ENCODE peak calls at places on chromosomes 2 and 18, in four cellular contexts. W is fibroblast of lung, S is fibroblast of mammary gland, U is fibroblast of villous mesenchyme. Z is an unnamed sample.

GRCh38 chr18:46364048-46364447 is 259.9 kb downstream of the HAUS1 start:
- DNase-seq in U (no peak), S (no peak), W (no peak), Z (no peak)

GRCh38 chr18:2979027-2979570 is 33.8 kb downstream of the LPIN2 start:
- DNase-seq in S (peak), U (peak), W (peak), Z (peak)

GRCh38 chr2:218168635-218169462 is 2.1 kb upstream of the CXCR1 start:
- DNase-seq in W (peak), U (peak), S (peak), Z (peak)

GRCh38 chr18:38458673-38459072 is 893.1 kb upstream of the CELF4 start:
- DNase-seq in S (no peak), W (no peak), U (no peak), Z (no peak)

GRCh38 chr2:205629021-205629817 is 53.1 kb upstream of the NRP2 start:
- DNase-seq in S (no peak), U (no peak), W (no peak), Z (no peak)

GRCh38 chr18:55534547-55534946 is 53.4 kb downstream of the TCF4 start:
- DNase-seq in S (peak), U (peak), W (peak), Z (peak)

GRCh38 chr2:86302320-86302719 is 35.1 kb downstream of the REEP1 start:
- DNase-seq in U (no peak), W (no peak), S (peak), Z (no peak)

GRCh38 chr18:76005632-76006031 is 489.4 kb downstream of the ZNF516 start:
- DNase-seq in W (no peak), U (no peak), S (no peak), Z (no peak)

GRCh38 chr2:78290581-78291214 is 734.8 kb upstream of the REG3G start:
- DNase-seq in U (no peak), W (no peak), S (no peak), Z (no peak)

GRCh38 chr18:66558773-66559172 is 45.1 kb downstream of the CDH19 start:
- DNase-seq in U (no peak), S (no peak), W (peak), Z (no peak)

GRCh38 chr2:105118960-105119359 is 81.1 kb downstream of the MRPS9 start:
- DNase-seq in U (no peak), W (no peak), S (no peak), Z (no peak)

GRCh38 chr2:22991844-22992243 is 393.1 kb upstream of the KLHL29 start:
- DNase-seq in W (no peak), S (no peak), U (no peak), Z (no peak)

GRCh38 chr18:48173557-48173956 is 235.6 kb downstream of the ZBTB7C start:
- DNase-seq in W (no peak), U (no peak), S (no peak), Z (no peak)

GRCh38 chr18:38359258-38359657 is 793.7 kb upstream of the CELF4 start:
- DNase-seq in U (no peak), S (no peak), W (no peak), Z (no peak)

GRCh38 chr2:218221015-218221414 is 4.0 kb downstream of the ARPC2 start:
- DNase-seq in S (no peak), U (no peak), W (peak), Z (no peak)

GRCh38 chr2:16773080-16773713 is 107.6 kb upstream of the CYRIA start:
- DNase-seq in S (peak), U (peak), W (peak), Z (peak)

DNA sequence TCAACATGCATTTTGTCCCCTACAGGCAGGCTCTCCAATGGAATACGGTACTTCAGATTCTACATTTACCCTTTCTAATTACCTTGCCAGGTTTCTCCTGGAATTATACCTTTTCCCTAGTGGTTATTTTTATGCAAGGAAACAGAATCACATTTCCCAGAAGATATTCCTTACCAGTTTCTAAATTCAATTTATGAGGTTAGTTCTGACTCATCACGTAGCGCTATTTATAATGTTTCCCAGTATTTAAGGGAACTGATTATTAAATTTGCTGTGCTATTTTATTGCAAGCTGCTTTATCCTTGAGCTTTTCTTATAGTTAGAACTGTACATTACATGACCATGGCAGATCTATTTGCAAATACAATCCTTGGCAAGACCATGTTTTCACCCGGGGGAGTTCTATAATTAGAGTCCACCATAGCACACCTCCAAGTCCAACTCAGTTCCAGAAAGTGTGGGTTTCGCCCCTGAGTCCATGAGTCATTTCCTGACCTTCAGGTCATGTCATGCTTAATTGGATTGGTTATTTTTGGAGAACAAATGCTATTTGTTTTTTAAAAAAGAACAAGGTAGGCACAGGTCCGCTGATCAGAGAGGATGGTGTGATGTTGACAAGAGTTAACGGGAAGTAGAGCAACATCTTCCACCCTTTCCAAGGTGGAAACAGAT is 126.6 kb downstream of the ZNF532 start:
- DNase-seq in W (peak), U (peak), S (peak), Z (no peak)
- TF ChIP-seq CTCF in W (no peak), U (no peak), S (no peak), Z (no peak)

GRCh38 chr2:6880200-6880733 is 2.7 kb downstream of the RSAD2 start:
- DNase-seq in U (no peak), S (no peak), W (peak), Z (no peak)

GRCh38 chr2:6879011-6879410 is 1.4 kb downstream of the RSAD2 start:
- DNase-seq in U (no peak), S (no peak), W (peak), Z (no peak)

GRCh38 chr2:6881036-6881435 is 3.5 kb downstream of the RSAD2 start:
- DNase-seq in S (no peak), W (no peak), U (no peak), Z (no peak)

GRCh38 chr2:6876299-6876698 is 1.3 kb upstream of the RSAD2 start:
- DNase-seq in U (no peak), S (no peak), W (no peak), Z (no peak)

DNA sequence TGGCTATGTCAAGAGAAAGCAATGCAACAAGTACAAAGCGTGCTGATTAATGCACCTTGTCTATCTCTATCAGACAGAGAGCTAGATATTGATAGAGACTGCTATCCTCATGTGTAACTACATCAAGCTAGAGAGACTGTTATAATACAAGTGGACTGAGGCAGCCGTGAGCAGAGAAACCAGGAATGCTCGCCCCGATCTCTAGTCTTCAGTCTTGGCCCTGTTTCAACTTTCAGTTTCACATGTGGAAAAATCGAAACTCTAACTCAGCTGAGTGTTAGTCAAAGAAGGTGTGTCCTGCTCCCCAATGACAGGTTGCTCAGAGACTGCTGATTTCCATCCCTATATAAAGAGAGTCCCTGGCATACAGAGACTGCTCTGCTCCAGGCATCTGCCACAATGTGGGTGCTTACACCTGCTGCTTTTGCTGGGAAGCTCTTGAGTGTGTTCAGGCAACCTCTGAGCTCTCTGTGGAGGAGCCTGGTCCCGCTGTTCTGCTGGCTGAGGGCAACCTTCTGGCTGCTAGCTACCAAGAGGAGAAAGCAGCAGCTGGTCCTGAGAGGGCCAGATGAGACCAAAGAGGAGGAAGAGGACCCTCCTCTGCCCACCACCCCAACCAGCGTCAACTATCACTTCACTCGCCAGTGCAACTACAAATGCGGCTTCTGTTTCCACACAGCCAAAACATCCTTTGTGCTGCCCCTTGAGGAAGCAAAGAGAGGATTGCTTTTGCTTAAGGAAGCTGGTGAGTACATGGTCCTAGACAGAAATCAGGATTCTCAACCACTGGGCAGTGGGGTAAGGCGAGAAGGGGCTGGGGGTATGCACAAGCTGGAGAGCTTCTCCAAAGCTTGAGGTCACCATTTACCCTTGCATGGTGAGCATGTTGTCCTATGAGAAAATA is at the start of gene RSAD2:
- DNase-seq in S (peak), W (peak), U (peak), Z (peak)
- H3K4me3 ChIP-seq in S (peak), W (peak), U (peak), Z (peak)

DNA sequence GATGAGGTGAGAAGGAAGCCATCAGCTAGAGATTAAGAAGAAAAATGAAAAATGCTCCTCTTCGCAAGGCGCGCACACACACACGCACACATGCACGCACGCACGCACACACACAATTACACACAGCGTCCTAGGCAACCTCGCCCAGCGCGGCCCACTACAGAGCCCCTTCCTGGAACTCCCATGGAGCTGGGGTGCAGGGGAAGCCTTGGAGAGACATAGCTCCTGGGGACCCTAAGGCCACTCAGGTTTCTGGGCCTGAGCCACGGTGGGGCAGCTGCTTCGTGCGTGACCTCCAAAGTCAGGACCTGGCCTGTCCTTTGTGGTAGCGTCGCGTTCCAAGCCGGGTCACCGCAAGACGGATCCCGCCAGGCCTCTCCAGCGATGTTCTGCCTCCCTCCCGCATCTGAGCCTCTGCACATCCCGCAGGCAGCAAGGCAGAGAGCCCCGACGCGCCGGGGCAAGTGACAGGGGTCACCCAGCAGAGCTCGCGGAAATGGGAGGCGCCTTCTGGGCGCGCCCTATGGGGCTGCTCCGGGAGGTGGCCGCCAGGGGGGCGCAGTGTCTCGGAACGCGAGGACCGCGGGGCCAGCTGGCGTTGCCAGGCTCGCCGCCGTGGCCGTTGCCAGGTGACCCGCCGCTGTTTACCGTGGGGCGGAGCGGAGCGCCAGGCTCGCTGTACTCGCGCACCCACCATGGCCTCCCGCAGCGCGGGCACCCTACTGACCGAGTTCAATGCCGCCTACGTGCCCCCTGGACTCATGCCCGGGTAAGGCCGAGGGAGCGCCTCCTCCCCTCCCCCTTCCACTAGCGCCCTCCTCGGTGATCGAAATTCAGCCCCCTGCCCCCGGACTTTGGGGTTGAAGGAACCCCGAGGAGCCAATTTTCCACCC is 79.0 kb downstream of the CIB4 start:
- DNase-seq in S (peak), W (peak), U (no peak), Z (peak)
- TF ChIP-seq CTCF in S (no peak), W (peak), U (peak), Z (peak)

GRCh38 chr2:144510206-144510991 is 9.5 kb downstream of the ZEB2 start:
- DNase-seq in W (peak), S (peak), U (peak), Z (peak)
- H3K4me3 ChIP-seq in W (peak), S (no peak), U (peak), Z (peak)

GRCh38 chr2:229712125-229712524 is 2.2 kb downstream of the DNER start:
- DNase-seq in W (no peak), U (peak), S (peak), Z (no peak)
- TF ChIP-seq CTCF in W (no peak), U (peak), S (peak), Z (no peak)

DNA sequence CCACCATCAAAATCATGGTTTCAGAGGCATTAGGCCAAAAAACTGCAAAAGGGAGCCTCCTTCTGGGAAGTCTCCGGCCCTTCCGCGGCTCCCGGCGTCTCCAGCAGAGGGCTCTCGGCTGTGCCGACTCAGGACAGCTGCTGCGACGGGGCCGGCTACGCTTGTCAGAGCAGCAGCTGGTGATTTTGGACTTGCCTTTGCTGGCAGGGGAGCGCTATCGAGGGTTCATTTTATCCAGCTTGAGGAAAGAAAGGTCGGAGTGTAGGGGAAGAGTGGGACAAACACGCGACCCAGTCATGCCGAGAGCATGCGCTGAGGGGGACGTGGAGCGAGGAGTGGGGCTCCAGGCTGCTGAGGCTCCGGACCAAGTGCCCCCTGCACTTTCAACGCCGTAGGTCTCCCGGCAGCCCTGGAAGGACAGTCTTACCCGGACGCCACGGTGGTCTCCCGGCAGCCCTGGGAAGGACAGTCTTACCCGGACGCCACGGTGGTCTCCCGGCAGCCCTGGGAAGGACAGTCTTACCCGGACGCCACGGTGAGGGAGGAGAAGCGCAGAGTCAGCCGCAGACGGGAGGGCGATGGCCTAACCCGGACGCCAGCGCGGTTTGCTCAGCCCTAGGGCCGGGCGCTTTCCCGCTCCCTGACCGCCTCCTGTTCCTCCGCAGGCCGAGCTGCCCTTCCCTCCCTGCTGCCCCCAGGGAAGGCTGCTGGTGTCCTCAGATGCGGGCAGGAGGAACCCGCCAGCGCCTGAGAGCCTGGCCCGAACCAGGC is 21.7 kb downstream of the DDX18 start:
- DNase-seq in S (peak), U (peak), W (peak), Z (peak)
- H3K4me3 ChIP-seq in S (peak), U (peak), W (peak), Z (peak)

GRCh38 chr2:175175320-175175719 is 6.2 kb downstream of the ATP5MC3 start:
- DNase-seq in S (no peak), U (no peak), W (no peak), Z (no peak)
- TF ChIP-seq CTCF in S (no peak), U (no peak), W (no peak), Z (no peak)

DNA sequence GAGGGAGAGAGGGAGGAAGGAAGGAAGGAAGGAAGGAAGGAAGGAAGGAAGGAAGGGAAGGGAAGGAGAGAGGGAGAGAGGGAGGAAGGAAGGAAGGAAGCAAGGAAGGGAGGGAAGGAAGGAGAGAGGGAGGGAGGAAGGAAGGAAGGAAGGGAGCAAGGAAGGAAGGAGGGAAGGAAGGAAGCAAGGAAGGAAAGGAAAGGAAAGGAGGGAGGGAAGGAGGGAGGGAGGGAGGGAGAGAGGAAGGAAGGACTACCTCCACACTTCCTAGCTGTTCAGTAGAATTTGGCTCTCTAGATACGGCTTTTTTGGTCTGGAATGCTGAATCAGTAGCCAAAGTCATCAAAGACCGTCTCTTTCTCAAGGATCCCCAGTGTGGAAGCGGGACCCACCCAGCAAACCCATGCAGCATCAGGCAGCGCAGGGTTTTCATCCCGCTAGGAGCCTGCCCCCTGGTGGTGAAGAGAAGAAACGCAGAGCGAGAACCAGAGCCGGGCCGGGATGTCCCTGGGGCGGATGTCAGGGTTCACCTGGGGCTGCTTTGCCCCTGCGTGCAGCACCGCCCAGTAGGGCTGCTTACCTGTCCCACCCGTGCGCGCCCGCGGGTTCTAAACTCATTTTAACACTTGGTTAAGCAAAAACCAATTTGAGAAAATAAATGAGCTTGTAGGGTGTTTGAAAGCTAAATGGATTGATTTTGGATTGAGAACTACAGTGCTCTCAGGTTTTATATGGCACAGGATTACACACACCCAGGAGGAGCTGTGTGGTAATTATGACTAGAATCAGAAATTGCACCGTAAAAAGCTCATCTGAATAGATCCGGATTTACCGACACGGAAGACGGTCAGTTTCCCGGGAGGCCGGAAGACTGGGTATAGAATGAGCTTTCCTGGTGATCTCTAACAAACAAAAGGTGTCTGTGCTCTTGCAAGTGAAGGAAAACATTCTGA is 48.1 kb upstream of the ARL4C start:
- DNase-seq in U (peak), W (peak), S (peak), Z (peak)
- H3K4me3 ChIP-seq in U (no peak), W (no peak), S (no peak), Z (no peak)

DNA sequence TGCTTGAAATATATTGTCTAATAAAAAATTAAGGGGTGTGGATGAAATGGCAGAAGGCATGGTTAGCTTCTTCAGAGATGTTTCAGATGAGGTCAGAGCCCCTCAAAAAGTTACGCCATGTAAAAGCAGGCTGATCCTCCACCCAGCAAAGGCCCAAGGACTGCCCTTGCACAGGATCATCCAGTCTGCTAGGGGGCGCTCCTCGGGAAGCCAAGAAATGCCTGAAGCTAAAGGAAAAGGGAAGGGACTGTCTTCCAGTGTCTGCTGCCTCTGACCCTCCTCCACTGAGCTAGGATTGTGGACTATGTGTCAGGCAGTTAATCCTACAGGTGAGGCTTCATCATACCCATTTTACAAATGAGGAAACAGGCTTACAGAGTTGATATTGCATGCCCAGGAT is 33.8 kb upstream of the TEX51 start:
- DNase-seq in W (no peak), S (no peak), U (no peak), Z (no peak)
- TF ChIP-seq CTCF in W (peak), S (peak), U (peak), Z (peak)